ENCODE peak calls at places on chromosomes 13 and 19, in seven cellular contexts. T is HCT116, Z is body of pancreas, D is endothelial cell of umbilical vein, X is uterus, Q is A549, B is sigmoid colon. U is an unnamed sample.

GRCh38 chr13:59458908-59459579 is 704.7 kb downstream of the DIAPH3 start:
- DNase-seq in Z (no peak), Q (no peak), T (no peak), X (peak), B (no peak), D (peak), U (no peak)

GRCh38 chr19:46714523-46715106 is 2.3 kb downstream of the PRKD2 start:
- DNase-seq in Z (no peak), B (no peak), X (no peak), D (peak), T (no peak), Q (no peak), U (no peak)

GRCh38 chr13:60335531-60335930 is 61.5 kb upstream of the TDRD3 start:
- DNase-seq in D (peak), X (no peak), Q (no peak), Z (no peak), B (no peak), T (no peak), U (no peak)

GRCh38 chr19:34983786-34984185 is 16.3 kb upstream of the GRAMD1A start:
- DNase-seq in T (no peak), D (no peak), Q (no peak), Z (no peak), B (no peak), X (no peak), U (no peak)

GRCh38 chr13:82688400-82688999 is 1193.8 kb downstream of the SLITRK1 start:
- DNase-seq in D (peak), Q (no peak), X (no peak), Z (no peak), B (no peak), T (no peak), U (no peak)

GRCh38 chr19:55454787-55455243 is 6.6 kb downstream of the ISOC2 start:
- DNase-seq in X (no peak), D (peak), Q (peak), Z (no peak), B (no peak), T (no peak), U (no peak)

GRCh38 chr13:42377640-42378382 is 105.9 kb downstream of the AKAP11 start:
- DNase-seq in X (no peak), T (no peak), Q (no peak), B (no peak), D (no peak), Z (no peak), U (no peak)

GRCh38 chr13:33033361-33033812 is 17.2 kb downstream of the KL start:
- DNase-seq in D (no peak), T (no peak), Z (no peak), B (peak), X (no peak), Q (no peak), U (no peak)

GRCh38 chr19:18282788-18283141 is 1.3 kb upstream of the JUND start:
- DNase-seq in Z (no peak), T (no peak), Q (no peak), X (peak), D (no peak), B (no peak), U (no peak)

GRCh38 chr13:21060827-21061076 is 634 bp downstream of the LATS2 start:
- DNase-seq in Z (no peak), X (peak), T (no peak), B (no peak), Q (no peak), D (peak), U (no peak)

GRCh38 chr13:42367836-42368235 is 95.9 kb downstream of the AKAP11 start:
- DNase-seq in X (no peak), D (no peak), Q (no peak), B (no peak), Z (no peak), T (no peak), U (no peak)

GRCh38 chr13:31166591-31166990 is 4.9 kb upstream of the HSPH1 start:
- DNase-seq in Z (no peak), T (no peak), X (no peak), Q (no peak), B (no peak), D (no peak), U (no peak)

GRCh38 chr13:74040200-74040599 is 94.0 kb downstream of the KLF12 start:
- DNase-seq in Z (peak), D (peak), Q (peak), X (no peak), B (no peak), T (peak), U (peak)

GRCh38 chr19:1183543-1184172 is 9.6 kb upstream of the SBNO2 start:
- DNase-seq in X (no peak), Q (peak), D (peak), Z (peak), T (peak), B (no peak), U (peak)

GRCh38 chr19:17931532-17932191 is 1.2 kb upstream of the CCDC124 start:
- DNase-seq in D (peak), X (no peak), Z (no peak), Q (no peak), B (no peak), T (no peak), U (peak)

GRCh38 chr13:30375436-30375835 is 46.9 kb upstream of the UBE2L5 start:
- DNase-seq in B (no peak), Z (no peak), D (no peak), T (no peak), X (no peak), Q (no peak), U (peak)

GRCh38 chr13:62710766-62711165 is 1295.1 kb upstream of the PCDH20 start:
- DNase-seq in X (no peak), T (no peak), B (no peak), Q (no peak), D (no peak), Z (no peak), U (no peak)

GRCh38 chr19:48750771-48751504 is 1.5 kb downstream of the FUT1 start:
- DNase-seq in Z (peak), T (no peak), X (no peak), B (no peak), D (no peak), Q (no peak), U (no peak)

GRCh38 chr19:28793391-28794168 is 419.4 kb downstream of the UQCRFS1 start:
- DNase-seq in Q (no peak), T (no peak), D (no peak), X (no peak), B (no peak), Z (no peak), U (peak)

GRCh38 chr19:16116067-16116466 is 4.4 kb downstream of the RAB8A start:
- DNase-seq in Q (no peak), D (no peak), B (no peak), Z (no peak), T (no peak), X (no peak), U (no peak)

GRCh38 chr19:55674841-55675660 is at the start of gene EPN1:
- DNase-seq in D (peak), Q (peak), T (peak), B (peak), X (peak), Z (peak), U (peak)

GRCh38 chr13:25232937-25233515 is 54.3 kb downstream of the MTMR6 start:
- DNase-seq in B (no peak), Z (no peak), D (peak), Q (peak), X (no peak), T (peak), U (no peak)

GRCh38 chr13:47611664-47612288 is 389.3 kb downstream of the SUCLA2 start:
- DNase-seq in D (no peak), Z (no peak), T (no peak), Q (no peak), X (no peak), B (no peak), U (no peak)
- TF ChIP-seq CTCF in D (no peak), Z (no peak), T (no peak), Q (no peak), X (no peak), B (no peak), U (no peak)

DNA sequence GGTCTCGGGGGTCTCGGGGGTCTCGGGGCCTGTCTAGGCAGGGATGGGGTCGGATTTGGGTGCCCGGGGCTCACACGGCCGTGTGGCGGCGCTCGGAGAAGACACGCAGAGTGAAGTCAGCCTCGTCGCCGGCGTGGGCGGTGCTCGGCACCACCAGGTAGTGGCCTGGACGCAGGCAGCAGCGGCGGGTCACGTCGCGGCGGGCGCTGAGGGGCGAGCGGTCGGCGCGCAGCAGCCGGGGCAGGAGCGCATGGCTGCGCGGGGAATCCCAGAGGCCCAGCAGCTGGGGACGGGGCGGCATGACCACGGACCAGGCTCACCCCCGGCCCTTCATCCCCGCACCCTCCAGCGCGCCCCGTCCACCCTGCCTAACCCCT is 8.2 kb downstream of the CAPN12 start:
- DNase-seq in Z (peak), Q (peak), T (no peak), D (no peak), X (peak), B (peak), U (peak)
- TF ChIP-seq POLR2A in Z (peak), Q (peak), T (no peak), D (no peak), X (no peak), B (no peak), U (peak)

GRCh38 chr13:92716749-92717148 is 509.9 kb upstream of the GPC6 start:
- DNase-seq in Z (no peak), T (no peak), B (no peak), Q (no peak), X (no peak), D (no peak), U (no peak)
- TF ChIP-seq CTCF in Z (no peak), T (no peak), B (no peak), Q (no peak), X (no peak), D (no peak), U (no peak)

DNA sequence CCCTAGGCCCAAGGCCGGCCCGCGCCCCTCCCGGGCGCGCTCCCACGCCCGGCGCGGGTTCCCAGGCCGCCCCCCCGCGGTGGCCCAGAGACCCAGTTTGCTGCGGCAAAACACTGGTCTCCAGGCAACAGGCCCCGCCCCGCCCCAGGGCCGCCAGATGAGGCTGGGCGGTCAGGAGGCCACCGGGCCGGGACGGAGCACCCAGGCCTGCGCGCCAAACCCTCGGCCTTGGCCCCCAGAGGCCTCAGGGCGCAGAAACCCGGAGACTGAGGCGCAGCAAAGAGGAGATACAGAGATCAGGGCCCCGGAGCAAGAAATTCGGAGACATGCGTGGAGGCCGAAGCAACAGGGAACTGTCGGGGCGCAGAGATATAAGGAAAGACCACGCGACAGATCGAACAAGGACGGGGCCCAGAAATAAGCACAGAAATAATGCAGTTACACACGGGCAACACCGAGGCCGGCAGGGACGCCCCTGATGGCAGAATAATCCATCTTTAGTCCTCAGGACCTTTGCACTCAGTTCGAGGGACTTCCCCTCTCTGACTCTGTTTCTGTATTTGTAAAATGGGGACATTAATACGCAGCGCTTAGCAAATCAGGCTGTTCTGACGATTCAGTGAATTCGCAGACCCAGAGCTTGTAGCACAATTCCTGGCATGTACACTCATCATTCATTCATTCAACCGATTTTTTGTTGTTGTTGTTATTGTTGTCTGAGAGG is 20.8 kb upstream of the ERCC1 start:
- DNase-seq in D (peak), T (no peak), Z (peak), B (peak), X (peak), Q (peak), U (peak)
- TF ChIP-seq POLR2A in D (no peak), T (no peak), Z (peak), B (no peak), X (no peak), Q (no peak), U (no peak)

DNA sequence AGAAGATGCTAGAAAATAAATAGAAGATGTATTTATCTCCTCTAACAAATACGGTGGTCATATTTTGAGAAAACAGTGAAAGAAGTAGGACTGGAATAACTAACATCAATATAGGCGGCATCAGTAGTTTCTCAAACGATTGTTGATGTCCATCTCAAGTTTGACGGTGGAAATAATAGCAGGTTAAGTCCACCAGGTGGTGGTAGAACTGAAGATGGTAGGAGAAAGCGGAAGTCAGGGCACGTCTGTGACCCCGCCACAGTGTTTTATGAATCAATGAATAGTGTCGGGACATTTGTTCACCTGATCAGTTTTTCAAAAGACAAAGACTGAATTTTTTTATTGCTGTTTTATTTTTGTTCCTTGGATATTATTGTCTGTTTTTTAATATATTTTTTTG is 706.4 kb upstream of the SLC10A2 start:
- DNase-seq in X (no peak), B (no peak), Z (no peak), T (no peak), D (no peak), Q (peak), U (no peak)
- TF ChIP-seq CTCF in X (no peak), B (no peak), Z (no peak), T (peak), D (no peak), Q (peak), U (no peak)

DNA sequence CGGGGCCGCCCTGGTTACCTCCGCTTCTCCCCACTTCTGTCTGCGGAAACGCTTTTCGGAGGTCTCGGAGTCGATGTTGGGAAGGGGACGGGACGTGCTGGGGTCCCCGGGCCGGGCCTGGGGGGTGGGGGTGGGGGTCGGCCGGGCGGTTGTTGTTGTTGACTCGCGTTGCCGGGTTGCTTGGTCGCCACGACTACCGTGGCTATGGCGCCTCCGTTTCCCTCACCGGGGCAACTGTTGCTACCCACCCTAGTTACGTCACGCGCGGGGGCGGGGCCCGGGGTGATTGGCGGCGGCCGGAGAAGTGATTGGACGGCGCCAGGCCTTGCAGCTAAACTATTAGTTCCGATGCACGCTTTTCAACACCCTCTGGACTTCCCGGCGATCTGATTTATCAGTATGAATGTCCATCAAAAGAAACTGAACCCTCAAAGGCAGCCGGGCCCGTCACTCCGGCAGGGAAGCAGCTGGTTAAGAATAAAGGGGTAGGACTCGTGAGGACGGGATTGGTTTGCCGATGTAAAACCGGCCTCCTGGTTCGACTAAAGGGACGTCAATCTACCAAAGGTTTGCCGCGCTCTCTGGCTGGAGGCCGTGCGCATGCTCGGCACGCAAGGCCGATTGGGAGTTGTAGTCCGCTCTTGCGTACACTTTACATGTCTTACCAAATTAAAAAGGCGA is at the start of gene RFX1:
- DNase-seq in Q (peak), T (peak), D (peak), X (peak), Z (peak), B (peak), U (peak)
- TF ChIP-seq POLR2A in Q (no peak), T (no peak), D (no peak), X (no peak), Z (no peak), B (peak), U (no peak)